ENCODE peak calls at places on chromosomes 4 and X, in four cellular contexts. One of them, this sample, is unnamed.

GRCh38 chr4:85720736-85721135 is 245.8 kb downstream of the ARHGAP24 start:
- DNase-seq in K562: no peak
- DNase-seq in GM12878: no peak
- DNase-seq in HL-60: no peak
- DNase-seq in this sample: no peak

GRCh38 chr4:89125901-89126435 is 14.6 kb downstream of the TIGD2 start:
- DNase-seq in GM12878: no peak
- DNase-seq in HL-60: no peak
- DNase-seq in K562: no peak
- DNase-seq in this sample: no peak

GRCh38 chr4:153931804-153932203 is 142.9 kb upstream of the SFRP2 start:
- DNase-seq in K562: no peak
- DNase-seq in HL-60: no peak
- DNase-seq in GM12878: no peak
- DNase-seq in this sample: no peak

GRCh38 chr4:153790962-153791551 is 2.2 kb upstream of the SFRP2 start:
- DNase-seq in HL-60: no peak
- DNase-seq in K562: no peak
- DNase-seq in GM12878: no peak
- DNase-seq in this sample: no peak

GRCh38 chr4:127188847-127189246 is 443.9 kb upstream of the INTU start:
- DNase-seq in K562: no peak
- DNase-seq in GM12878: no peak
- DNase-seq in HL-60: no peak
- DNase-seq in this sample: no peak

GRCh38 chrX:19624754-19625153 is 109.4 kb upstream of the MAP3K15 start:
- DNase-seq in K562: no peak
- DNase-seq in GM12878: no peak
- DNase-seq in HL-60: no peak
- DNase-seq in this sample: no peak

GRCh38 chr4:157564771-157565170 is 344.2 kb downstream of the GRIA2 start:
- DNase-seq in K562: no peak
- DNase-seq in GM12878: no peak
- DNase-seq in HL-60: no peak
- DNase-seq in this sample: no peak

GRCh38 chrX:147917700-147918694 is 6.3 kb downstream of the FMR1 start:
- DNase-seq in K562: no peak
- DNase-seq in GM12878: peak
- DNase-seq in HL-60: no peak
- DNase-seq in this sample: peak

GRCh38 chr4:8317474-8317873 is 47.9 kb downstream of the HTRA3 start:
- DNase-seq in K562: no peak
- DNase-seq in GM12878: no peak
- DNase-seq in HL-60: no peak
- DNase-seq in this sample: no peak

GRCh38 chrX:109830704-109831206 is 97.7 kb upstream of the ACSL4 start:
- DNase-seq in K562: no peak
- DNase-seq in GM12878: no peak
- DNase-seq in HL-60: no peak
- DNase-seq in this sample: no peak

GRCh38 chr4:83552924-83553323 is 17.0 kb downstream of the GPAT3 start:
- DNase-seq in HL-60: no peak
- DNase-seq in K562: no peak
- DNase-seq in GM12878: no peak
- DNase-seq in this sample: no peak

GRCh38 chrX:9339603-9340569 is 125.0 kb upstream of the TBL1X start:
- DNase-seq in GM12878: no peak
- DNase-seq in HL-60: no peak
- DNase-seq in K562: no peak
- DNase-seq in this sample: no peak

GRCh38 chr4:12507868-12508481 is 976.2 kb downstream of the RAB28 start:
- DNase-seq in GM12878: no peak
- DNase-seq in HL-60: no peak
- DNase-seq in K562: no peak
- DNase-seq in this sample: no peak

GRCh38 chr4:182294436-182294835 is 51.2 kb downstream of the TENM3 start:
- DNase-seq in HL-60: no peak
- DNase-seq in GM12878: no peak
- DNase-seq in K562: no peak
- DNase-seq in this sample: no peak

GRCh38 chr4:117064297-117064696 is 21.1 kb downstream of the TRAM1L1 start:
- DNase-seq in GM12878: no peak
- DNase-seq in HL-60: no peak
- DNase-seq in K562: no peak
- DNase-seq in this sample: no peak

GRCh38 chr4:106258145-106259045 is 57.6 kb downstream of the TBCK start:
- DNase-seq in GM12878: no peak
- DNase-seq in K562: no peak
- DNase-seq in HL-60: no peak
- DNase-seq in this sample: no peak

GRCh38 chrX:53440101-53440500 is 5.9 kb upstream of the HSD17B10 start:
- DNase-seq in GM12878: no peak
- DNase-seq in HL-60: no peak
- DNase-seq in K562: no peak
- DNase-seq in this sample: no peak

GRCh38 chr4:182770259-182770968 is 146.8 kb downstream of the DCTD start:
- DNase-seq in K562: no peak
- DNase-seq in HL-60: no peak
- DNase-seq in GM12878: no peak
- DNase-seq in this sample: no peak

GRCh38 chrX:150436200-150436599 is 73.1 kb downstream of the MAMLD1 start:
- DNase-seq in K562: no peak
- DNase-seq in HL-60: no peak
- DNase-seq in GM12878: no peak
- DNase-seq in this sample: no peak

GRCh38 chr4:161937596-161937995 is 226.2 kb downstream of the FSTL5 start:
- DNase-seq in HL-60: no peak
- DNase-seq in GM12878: no peak
- DNase-seq in K562: no peak
- DNase-seq in this sample: no peak

GRCh38 chrX:96615448-96615847 is 69.2 kb upstream of the DIAPH2 start:
- DNase-seq in GM12878: no peak
- DNase-seq in K562: no peak
- DNase-seq in HL-60: no peak
- DNase-seq in this sample: no peak

GRCh38 chr4:39786838-39787237 is 88.9 kb downstream of the UBE2K start:
- DNase-seq in HL-60: no peak
- DNase-seq in K562: no peak
- DNase-seq in GM12878: no peak
- DNase-seq in this sample: no peak

GRCh38 chr4:84028340-84028739 is 470.8 kb downstream of the NKX6-1 start:
- DNase-seq in HL-60: no peak
- DNase-seq in K562: no peak
- DNase-seq in GM12878: no peak
- DNase-seq in this sample: no peak

GRCh38 chr4:151165205-151166000 is 66.0 kb downstream of the RPS3A start:
- DNase-seq in HL-60: no peak
- DNase-seq in K562: no peak
- DNase-seq in GM12878: no peak
- DNase-seq in this sample: no peak

GRCh38 chr4:82360298-82361177 is 13.3 kb downstream of the HNRNPD start:
- DNase-seq in HL-60: no peak
- DNase-seq in K562: peak
- DNase-seq in GM12878: no peak
- DNase-seq in this sample: no peak

GRCh38 chr4:147596976-147597375 is 20.2 kb upstream of the TMEM184C start:
- DNase-seq in GM12878: no peak
- DNase-seq in HL-60: no peak
- DNase-seq in K562: no peak
- DNase-seq in this sample: no peak

GRCh38 chrX:65035451-65035779 is 59.2 kb upstream of the ZC4H2 start:
- DNase-seq in K562: peak
- DNase-seq in HL-60: no peak
- DNase-seq in GM12878: no peak
- DNase-seq in this sample: peak

GRCh38 chr4:39446842-39447573 is 11.7 kb downstream of the RPL9 start:
- DNase-seq in GM12878: peak
- DNase-seq in K562: no peak
- DNase-seq in HL-60: no peak
- DNase-seq in this sample: peak

GRCh38 chrX:87583679-87584078 is 66.1 kb downstream of the KLHL4 start:
- DNase-seq in GM12878: no peak
- DNase-seq in HL-60: no peak
- DNase-seq in K562: peak
- DNase-seq in this sample: no peak

GRCh38 chr4:128060130-128060619 is 937 bp upstream of the LARP1B start:
- DNase-seq in K562: peak
- DNase-seq in HL-60: no peak
- DNase-seq in GM12878: no peak
- DNase-seq in this sample: no peak

GRCh38 chrX:12986886-12987285 is 12.0 kb downstream of the TMSB4X start:
- DNase-seq in HL-60: no peak
- DNase-seq in GM12878: no peak
- DNase-seq in K562: no peak
- DNase-seq in this sample: no peak

GRCh38 chrX:147838465-147839131 is 73.1 kb upstream of the FMR1 start:
- DNase-seq in GM12878: no peak
- DNase-seq in HL-60: no peak
- DNase-seq in K562: no peak
- DNase-seq in this sample: no peak

GRCh38 chr4:1218892-1219552 is 29.9 kb downstream of the CTBP1 start:
- DNase-seq in GM12878: peak
- DNase-seq in K562: no peak
- DNase-seq in HL-60: no peak
- DNase-seq in this sample: peak

GRCh38 chr4:1217366-1217765 is 31.6 kb downstream of the CTBP1 start:
- DNase-seq in GM12878: no peak
- DNase-seq in HL-60: no peak
- DNase-seq in K562: no peak
- DNase-seq in this sample: no peak

GRCh38 chr4:1216076-1216614 is 32.8 kb downstream of the CTBP1 start:
- DNase-seq in HL-60: no peak
- DNase-seq in GM12878: no peak
- DNase-seq in K562: no peak
- DNase-seq in this sample: no peak

GRCh38 chr4:1215347-1216075 is 33.4 kb downstream of the CTBP1 start:
- DNase-seq in K562: no peak
- DNase-seq in GM12878: peak
- DNase-seq in HL-60: no peak
- DNase-seq in this sample: peak

GRCh38 chr4:1216869-1217294 is 32.0 kb downstream of the CTBP1 start:
- DNase-seq in HL-60: peak
- DNase-seq in GM12878: no peak
- DNase-seq in K562: no peak
- DNase-seq in this sample: peak
- TF ChIP-seq SPI1 in HL-60: peak
- TF ChIP-seq SPI1 in GM12878: no peak
- TF ChIP-seq SPI1 in K562: no peak
- TF ChIP-seq SPI1 in this sample: peak

GRCh38 chr4:40923326-40924095 is 173.8 kb downstream of the NSUN7 start:
- DNase-seq in GM12878: no peak
- DNase-seq in HL-60: no peak
- DNase-seq in K562: no peak
- DNase-seq in this sample: no peak

GRCh38 chr4:40927108-40927507 is 177.4 kb downstream of the NSUN7 start:
- DNase-seq in HL-60: no peak
- DNase-seq in GM12878: no peak
- DNase-seq in K562: no peak
- DNase-seq in this sample: no peak

GRCh38 chr4:40924793-40925117 is 175.0 kb downstream of the NSUN7 start:
- DNase-seq in K562: no peak
- DNase-seq in HL-60: no peak
- DNase-seq in GM12878: no peak
- DNase-seq in this sample: no peak

GRCh38 chr4:40918330-40918729 is 168.6 kb downstream of the NSUN7 start:
- DNase-seq in K562: no peak
- DNase-seq in HL-60: no peak
- DNase-seq in GM12878: no peak
- DNase-seq in this sample: no peak

GRCh38 chr4:40924096-40924792 is 174.5 kb downstream of the NSUN7 start:
- DNase-seq in HL-60: peak
- DNase-seq in GM12878: peak
- DNase-seq in K562: peak
- DNase-seq in this sample: peak
- TF ChIP-seq SPI1 in HL-60: peak
- TF ChIP-seq SPI1 in GM12878: no peak
- TF ChIP-seq SPI1 in K562: no peak
- TF ChIP-seq SPI1 in this sample: peak

DNA sequence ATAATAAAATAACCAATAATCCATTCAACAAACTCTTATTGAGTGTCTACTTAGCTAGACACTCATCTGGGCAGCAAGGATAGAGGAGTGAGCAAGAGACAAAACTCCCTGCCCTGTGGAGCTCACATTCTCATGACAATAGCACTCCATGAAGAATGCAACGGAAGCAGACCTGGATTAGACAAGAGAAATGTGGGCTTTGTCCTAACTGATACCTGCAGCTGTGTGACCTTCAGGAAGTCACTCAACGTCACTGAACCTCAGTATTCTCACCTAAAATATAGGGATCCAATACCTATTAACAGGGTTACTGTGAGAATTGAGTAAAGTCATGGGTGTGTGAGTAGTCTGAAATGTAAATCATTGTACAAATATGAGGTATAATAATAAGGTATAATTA is 61.2 kb downstream of the NDNF start:
- DNase-seq in HL-60: no peak
- DNase-seq in K562: no peak
- DNase-seq in GM12878: no peak
- DNase-seq in this sample: no peak
- TF ChIP-seq SPI1 in HL-60: no peak
- TF ChIP-seq SPI1 in K562: no peak
- TF ChIP-seq SPI1 in GM12878: no peak
- TF ChIP-seq SPI1 in this sample: no peak

DNA sequence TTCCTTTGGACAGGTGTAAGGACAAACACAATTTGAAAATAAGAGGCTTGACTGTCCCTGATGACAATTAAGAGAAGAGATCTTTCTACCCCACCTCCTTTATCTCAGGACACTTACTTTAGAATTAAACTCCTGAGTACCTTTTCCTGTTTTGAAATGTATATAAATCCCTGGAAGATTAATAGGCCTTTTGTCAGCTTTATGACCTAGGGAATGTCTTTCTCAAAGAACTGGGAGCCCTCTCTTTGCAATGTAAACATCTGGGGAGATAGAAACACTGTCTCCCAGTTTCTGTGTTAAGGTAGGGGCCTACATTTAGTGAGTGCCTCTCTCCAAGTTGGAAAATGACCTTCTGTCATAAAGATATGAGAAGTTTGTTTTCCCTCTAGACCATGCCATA is 31.7 kb downstream of the AGA start:
- DNase-seq in GM12878: no peak
- DNase-seq in HL-60: no peak
- DNase-seq in K562: no peak
- DNase-seq in this sample: no peak
- TF ChIP-seq SPI1 in GM12878: no peak
- TF ChIP-seq SPI1 in HL-60: no peak
- TF ChIP-seq SPI1 in K562: no peak
- TF ChIP-seq SPI1 in this sample: no peak

GRCh38 chr4:169975837-169976796 is 50.1 kb downstream of the MFAP3L start:
- DNase-seq in HL-60: no peak
- DNase-seq in GM12878: no peak
- DNase-seq in K562: no peak
- DNase-seq in this sample: no peak
- TF ChIP-seq SPI1 in HL-60: no peak
- TF ChIP-seq SPI1 in GM12878: no peak
- TF ChIP-seq SPI1 in K562: no peak
- TF ChIP-seq SPI1 in this sample: no peak

GRCh38 chr4:78529569-78530209 is 21.9 kb upstream of the ANXA3 start:
- DNase-seq in HL-60: no peak
- DNase-seq in K562: no peak
- DNase-seq in GM12878: no peak
- DNase-seq in this sample: no peak
- TF ChIP-seq SPI1 in HL-60: no peak
- TF ChIP-seq SPI1 in K562: no peak
- TF ChIP-seq SPI1 in GM12878: no peak
- TF ChIP-seq SPI1 in this sample: no peak

GRCh38 chr4:107780665-107781064 is 44.1 kb upstream of the SGMS2 start:
- DNase-seq in GM12878: no peak
- DNase-seq in HL-60: peak
- DNase-seq in K562: no peak
- DNase-seq in this sample: no peak
- TF ChIP-seq SPI1 in GM12878: no peak
- TF ChIP-seq SPI1 in HL-60: no peak
- TF ChIP-seq SPI1 in K562: no peak
- TF ChIP-seq SPI1 in this sample: no peak

This sample was measured in GM12891.